ENCODE peak calls at places on chromosomes 7 and 10, in eight cellular contexts. X, N, D, T, B, H, O and F are unnamed samples.

GRCh38 chr7:134530460-134530859 is 3.1 kb downstream of the AKR1B10 start:
- DNase-seq in H (no peak), B (no peak), O (no peak), X (no peak), N (no peak), D (no peak), T (no peak), F (no peak)

GRCh38 chr10:122050811-122051210 is 61.8 kb downstream of the TACC2 start:
- DNase-seq in O (no peak), X (no peak), B (no peak), T (no peak), H (no peak), D (no peak), N (no peak), F (no peak)

GRCh38 chr7:159145544-159145891 is 851 bp upstream of the VIPR2 start:
- DNase-seq in H (no peak), B (no peak), O (no peak), N (no peak), T (no peak), D (no peak), X (no peak), F (no peak)

GRCh38 chr10:43322769-43323168 is 48.7 kb upstream of the FXYD4 start:
- DNase-seq in D (peak), T (no peak), X (peak), B (peak), O (peak), H (peak), N (peak), F (no peak)

GRCh38 chr10:129095980-129096339 is 371.1 kb upstream of the MGMT start:
- DNase-seq in B (no peak), T (no peak), H (no peak), D (no peak), N (no peak), X (no peak), O (no peak), F (no peak)

GRCh38 chr10:34758447-34758996 is 56.6 kb downstream of the PARD3 start:
- DNase-seq in T (peak), N (no peak), O (peak), H (no peak), B (no peak), D (peak), X (no peak), F (peak)

GRCh38 chr10:15487376-15487775 is 116.3 kb upstream of the FAM171A1 start:
- DNase-seq in B (no peak), X (no peak), O (no peak), D (no peak), H (no peak), T (no peak), N (no peak), F (no peak)

GRCh38 chr7:16934947-16935742 is 53.4 kb upstream of the AGR3 start:
- DNase-seq in D (no peak), N (peak), O (peak), X (no peak), T (peak), B (peak), H (no peak), F (no peak)

GRCh38 chr7:35519971-35520809 is 174.7 kb downstream of the HERPUD2 start:
- DNase-seq in H (peak), B (peak), O (peak), N (peak), D (peak), T (peak), X (no peak), F (peak)

GRCh38 chr7:152896217-152896616 is 136.7 kb downstream of the ACTR3B start:
- DNase-seq in O (no peak), D (no peak), B (no peak), H (no peak), X (peak), N (no peak), T (no peak), F (no peak)

GRCh38 chr7:34612671-34613070 is 45.3 kb upstream of the NPSR1 start:
- DNase-seq in H (no peak), D (no peak), O (no peak), N (no peak), X (no peak), B (no peak), T (no peak), F (no peak)

GRCh38 chr7:28684729-28685211 is 272.5 kb downstream of the CREB5 start:
- DNase-seq in B (no peak), O (no peak), T (no peak), N (no peak), H (no peak), D (no peak), X (no peak), F (no peak)

GRCh38 chr10:67837519-67838314 is at the start of gene DNAJC12:
- DNase-seq in B (no peak), X (no peak), H (no peak), D (peak), O (peak), N (no peak), T (peak), F (no peak)

GRCh38 chr7:87038993-87039716 is 20.3 kb downstream of the ELAPOR2 start:
- DNase-seq in D (no peak), X (no peak), T (no peak), B (no peak), H (no peak), N (no peak), O (peak), F (no peak)

GRCh38 chr7:155000795-155001194 is 2.1 kb downstream of the PAXIP1 start:
- DNase-seq in B (peak), N (no peak), T (no peak), H (no peak), O (no peak), D (no peak), X (no peak), F (no peak)

GRCh38 chr7:155001756-155002410 is 1.0 kb downstream of the PAXIP1 start:
- DNase-seq in N (no peak), X (no peak), H (no peak), T (no peak), D (peak), B (no peak), O (peak), F (no peak)

GRCh38 chr7:155007947-155008346 is 5.0 kb upstream of the PAXIP1 start:
- DNase-seq in B (no peak), H (no peak), N (no peak), D (peak), X (no peak), O (peak), T (peak), F (peak)

GRCh38 chr7:155002411-155003214 is at the start of gene PAXIP1:
- DNase-seq in D (peak), B (peak), H (peak), T (no peak), O (peak), X (no peak), N (peak), F (no peak)

GRCh38 chr7:155003215-155003999 is 483 bp upstream of the PAXIP1 start:
- DNase-seq in B (peak), D (peak), T (peak), O (peak), H (peak), N (peak), X (peak), F (no peak)
- TF ChIP-seq POLR2AphosphoS5 in B (peak), D (peak), T (peak), O (peak), H (peak), N (peak), X (peak), F (peak)

GRCh38 chr10:88385601-88386203 is 197.4 kb downstream of the RNLS start:
- DNase-seq in N (peak), B (peak), X (no peak), T (peak), H (peak), D (no peak), O (no peak), F (no peak)
- H3K27ac ChIP-seq in N (peak), B (peak), X (peak), T (peak), H (peak), D (no peak), O (no peak), F (peak)

DNA sequence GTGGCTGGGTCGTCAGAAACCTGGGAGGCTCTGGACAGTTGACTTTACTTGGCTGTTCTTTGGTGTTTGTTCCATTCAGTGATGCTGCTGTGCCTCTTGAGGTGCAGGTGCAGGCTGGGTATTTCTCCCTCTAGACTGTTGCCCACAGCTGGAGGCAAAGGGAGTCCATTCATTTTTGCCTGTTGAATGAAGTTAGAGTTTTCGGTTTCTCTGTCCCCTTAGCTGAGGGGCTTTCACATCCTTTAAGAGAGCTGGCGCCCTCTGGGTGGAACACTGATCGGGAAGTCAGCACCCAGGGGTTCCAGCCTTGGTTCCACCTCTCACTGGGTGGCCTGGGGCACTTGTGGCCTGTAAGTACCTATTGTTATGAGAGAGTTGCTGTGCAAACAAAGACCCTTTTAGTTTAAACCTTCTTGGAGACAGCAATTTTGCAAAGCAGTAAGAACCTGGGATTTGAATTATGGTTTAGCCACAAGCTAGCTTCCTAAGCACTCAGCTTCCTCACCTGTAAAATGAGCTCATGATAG is 67.2 kb downstream of the GRK5 start:
- DNase-seq in H (no peak), D (no peak), N (no peak), X (no peak), T (no peak), B (no peak), O (no peak), F (no peak)
- TF ChIP-seq POLR2AphosphoS5 in H (no peak), D (no peak), N (no peak), X (no peak), T (no peak), B (no peak), O (no peak), F (no peak)

GRCh38 chr10:33190406-33190805 is 144.1 kb downstream of the NRP1 start:
- DNase-seq in X (no peak), T (no peak), H (no peak), N (no peak), O (no peak), B (no peak), D (no peak), F (no peak)
- H3K27ac ChIP-seq in X (no peak), T (no peak), H (no peak), N (no peak), O (no peak), B (no peak), D (no peak), F (peak)

DNA sequence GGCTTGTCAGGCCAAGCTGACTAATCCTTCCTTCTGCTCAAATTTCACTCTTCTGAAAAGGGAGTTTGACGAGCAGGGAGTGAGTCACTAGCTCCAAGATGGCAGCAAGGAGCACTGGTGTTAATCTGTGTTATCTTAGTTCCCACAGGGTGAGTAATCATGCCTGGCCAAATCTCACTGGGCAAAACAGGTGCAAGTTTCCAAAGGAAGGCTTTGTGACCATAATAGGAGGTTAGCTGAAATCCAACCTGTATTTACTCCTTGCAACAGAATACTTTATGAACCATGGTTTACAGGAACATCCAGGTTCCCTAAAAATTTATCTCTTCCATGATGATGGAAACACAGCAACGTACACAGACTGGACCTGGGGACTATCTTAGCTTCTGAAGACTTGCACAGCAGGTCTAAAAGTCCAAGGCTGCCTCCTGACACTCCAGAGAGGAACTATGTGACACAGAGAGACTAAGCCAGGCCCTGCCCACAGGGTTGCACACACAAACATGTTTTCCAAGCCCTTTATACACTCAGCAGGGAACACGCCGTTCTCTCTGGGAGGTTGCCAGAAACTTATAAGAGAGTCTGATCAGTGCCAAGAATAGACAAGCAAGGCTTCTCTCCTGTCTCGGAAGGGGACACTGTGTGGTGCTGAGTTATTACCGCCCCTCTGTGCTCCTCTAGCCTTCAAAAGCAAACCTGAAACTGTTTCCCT is 46.3 kb downstream of the PDK4 start:
- DNase-seq in B (peak), X (peak), D (no peak), H (peak), O (peak), N (peak), T (peak), F (peak)
- TF ChIP-seq POLR2AphosphoS5 in B (peak), X (peak), D (peak), H (peak), O (no peak), N (peak), T (no peak), F (no peak)

GRCh38 chr7:30468791-30469190 is 9.8 kb downstream of the NOD1 start:
- DNase-seq in D (no peak), B (no peak), T (no peak), X (no peak), N (no peak), O (no peak), H (peak), F (no peak)
- H3K27ac ChIP-seq in D (no peak), B (peak), T (no peak), X (peak), N (peak), O (peak), H (peak), F (no peak)

DNA sequence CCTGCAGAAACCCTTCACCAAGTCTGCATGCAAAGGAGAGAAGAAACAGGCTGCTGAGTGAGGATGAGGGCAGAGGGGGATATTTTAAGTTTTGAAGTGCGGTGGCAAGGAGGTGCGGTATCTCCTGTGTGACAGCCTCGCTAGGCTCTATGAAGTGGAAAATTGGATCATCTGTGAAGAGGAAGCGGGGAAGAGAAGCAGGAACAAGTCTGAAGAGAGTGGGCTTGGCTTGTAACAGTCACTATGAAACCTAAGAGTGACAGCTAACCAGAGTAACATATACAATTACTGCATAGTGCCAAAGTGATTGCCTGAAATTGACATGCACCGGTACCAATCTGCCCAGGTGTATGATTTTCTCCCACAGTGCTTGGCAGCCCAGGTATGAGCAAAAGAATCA is 287.5 kb upstream of the KLF14 start:
- DNase-seq in D (no peak), X (no peak), H (no peak), N (no peak), O (no peak), B (no peak), T (no peak), F (no peak)
- TF ChIP-seq POLR2AphosphoS5 in D (no peak), X (no peak), H (no peak), N (no peak), O (no peak), B (no peak), T (no peak), F (no peak)

GRCh38 chr10:49187044-49187484 is 1.1 kb downstream of the TMEM273 start:
- DNase-seq in O (peak), B (no peak), D (no peak), N (peak), X (no peak), T (no peak), H (no peak), F (no peak)

GRCh38 chr10:49187950-49188761 is at the start of gene TMEM273:
- DNase-seq in H (peak), B (peak), O (peak), X (peak), N (peak), T (no peak), D (peak), F (no peak)

GRCh38 chr10:49189422-49189821 is 1.2 kb upstream of the TMEM273 start:
- DNase-seq in T (no peak), D (no peak), H (no peak), B (no peak), N (no peak), X (no peak), O (no peak), F (no peak)

GRCh38 chr10:49194212-49194920 is 6.2 kb upstream of the TMEM273 start:
- DNase-seq in T (no peak), O (peak), N (no peak), B (no peak), X (no peak), D (no peak), H (no peak), F (no peak)

DNA sequence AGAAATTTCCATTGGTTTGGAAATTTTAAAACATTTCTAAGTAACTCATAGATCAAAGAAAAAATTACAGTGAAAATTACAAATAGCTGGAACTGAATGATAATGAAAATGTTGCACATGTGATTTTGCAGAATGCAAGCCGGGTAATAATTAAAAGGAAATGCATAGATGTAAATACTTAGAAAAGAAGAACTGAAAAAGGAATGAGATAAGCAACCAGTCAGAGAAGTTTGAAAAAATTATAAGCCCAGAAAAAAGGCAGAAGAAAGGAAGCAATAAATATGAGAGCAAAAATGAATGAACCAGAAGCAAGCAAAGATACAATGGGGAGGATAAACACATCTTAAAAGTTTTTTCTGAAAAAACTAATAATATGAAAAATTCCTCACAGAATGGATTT is 3.2 kb upstream of the TMEM273 start:
- DNase-seq in H (no peak), X (no peak), T (no peak), B (no peak), O (no peak), N (no peak), D (no peak), F (no peak)
- H3K27ac ChIP-seq in H (no peak), X (no peak), T (no peak), B (no peak), O (no peak), N (no peak), D (no peak), F (no peak)

DNA sequence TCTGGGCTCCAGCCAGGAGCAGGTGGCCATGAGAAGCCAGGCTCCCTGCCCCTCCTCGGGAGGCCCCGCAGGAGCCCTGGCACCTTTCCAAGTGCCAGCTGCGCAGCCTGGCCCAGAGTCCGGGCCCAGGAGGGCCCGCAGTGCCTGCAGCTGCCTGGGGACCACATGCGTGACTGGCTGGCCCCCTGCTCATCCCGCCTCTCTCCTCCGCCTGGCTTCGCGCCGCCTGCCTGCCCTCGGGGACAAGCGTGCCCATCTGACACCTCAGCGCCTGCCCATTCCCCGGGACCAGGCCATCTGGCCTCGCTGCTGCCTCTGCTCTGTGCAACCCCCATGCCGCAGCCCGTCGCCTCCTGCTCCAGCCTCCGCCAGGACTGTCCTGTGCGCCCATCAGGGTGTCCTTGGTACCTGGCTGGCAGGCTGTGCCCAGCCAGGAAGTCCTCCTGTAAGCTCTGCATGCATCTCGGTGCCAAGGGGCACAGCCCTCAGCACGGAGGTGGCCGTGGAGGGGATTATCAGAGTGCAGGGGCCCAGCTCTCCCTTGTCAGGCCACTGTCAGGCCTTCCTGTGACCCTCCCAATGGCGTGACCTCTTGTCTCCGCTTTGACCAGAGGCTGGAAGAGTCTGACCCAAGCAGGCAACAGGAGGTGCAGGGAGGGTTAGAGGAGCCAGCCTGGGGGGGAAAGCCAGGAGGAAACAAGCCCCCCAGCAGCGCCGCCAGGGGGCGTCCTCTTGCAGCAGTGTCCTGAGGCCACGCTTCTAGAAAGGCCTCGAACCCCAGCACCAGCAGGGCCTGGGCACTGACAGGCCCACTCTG is 50.5 kb downstream of the TMEM209 start:
- DNase-seq in O (no peak), N (peak), D (peak), B (no peak), T (no peak), X (no peak), H (no peak), F (no peak)
- TF ChIP-seq POLR2AphosphoS5 in O (no peak), N (no peak), D (no peak), B (no peak), T (no peak), X (no peak), H (no peak), F (no peak)

DNA sequence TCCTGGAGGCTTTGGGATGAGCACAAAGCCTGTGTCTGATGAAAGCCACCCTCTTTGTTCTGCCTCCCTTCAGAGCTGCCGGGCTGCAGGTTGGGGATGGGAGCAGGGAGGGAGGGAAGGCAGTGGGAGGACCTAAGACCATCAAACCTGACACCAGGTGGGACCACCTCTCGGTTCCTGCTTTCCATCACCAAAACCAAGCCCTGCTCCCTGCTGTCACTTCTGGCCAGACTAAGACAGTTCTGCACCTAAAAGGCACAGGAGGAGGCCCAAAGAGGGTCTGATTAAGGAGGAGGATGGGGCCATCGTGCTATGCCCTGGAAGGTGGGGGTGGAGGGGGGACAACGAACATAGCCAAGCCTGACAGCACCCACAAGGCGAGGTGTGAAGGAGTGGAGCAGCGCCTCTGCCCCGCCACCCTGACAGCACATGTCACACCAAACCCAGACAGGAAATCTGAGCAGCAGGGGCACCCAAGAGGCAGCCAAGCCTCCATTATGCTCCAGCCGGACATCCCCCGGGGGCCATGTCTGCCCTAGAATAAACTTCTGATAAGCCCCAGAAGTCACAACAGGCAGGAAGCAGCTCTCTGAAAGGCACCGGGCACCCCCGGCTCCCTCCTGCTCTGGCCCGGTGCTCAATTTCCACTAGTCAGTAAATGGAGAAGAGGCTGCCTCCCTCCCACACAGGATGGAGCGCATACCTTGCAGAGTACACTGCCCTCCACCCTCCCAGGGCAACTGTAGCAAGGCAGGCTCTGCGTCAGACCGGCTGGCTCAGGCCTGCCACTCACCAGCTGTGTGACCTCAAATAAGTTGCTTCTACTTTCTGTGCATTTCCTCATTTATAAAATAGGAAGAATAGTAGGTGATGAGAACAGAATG is 48.9 kb downstream of the DLG5 start:
- DNase-seq in H (peak), B (peak), D (no peak), T (no peak), X (no peak), O (peak), N (peak), F (no peak)
- H3K27ac ChIP-seq in H (peak), B (peak), D (no peak), T (no peak), X (no peak), O (no peak), N (peak), F (no peak)